ENCODE peak calls at places on chromosomes 5 and 9, in nine cellular contexts. One of them, this sample, is unnamed.

GRCh38 chr5:80309871-80310665 is 9.7 kb upstream of the SPZ1 start:
- DNase-seq in neural progenitor cell: no peak
- DNase-seq in IMR-90: no peak
- DNase-seq in sigmoid colon: no peak
- DNase-seq in heart left ventricle: no peak
- DNase-seq in fibroblast of lung: no peak
- DNase-seq in AG10803: no peak
- DNase-seq in right atrium auricular region: no peak
- DNase-seq in ascending aorta: no peak
- DNase-seq in this sample: no peak

GRCh38 chr5:75524071-75524470 is 12.4 kb downstream of the POLK start:
- DNase-seq in neural progenitor cell: no peak
- DNase-seq in IMR-90: no peak
- DNase-seq in sigmoid colon: no peak
- DNase-seq in heart left ventricle: no peak
- DNase-seq in fibroblast of lung: peak; percentile 10
- DNase-seq in AG10803: peak; percentile 62
- DNase-seq in right atrium auricular region: no peak
- DNase-seq in ascending aorta: no peak
- DNase-seq in this sample: no peak

GRCh38 chr5:3145641-3146040 is 394.2 kb upstream of the IRX2 start:
- DNase-seq in neural progenitor cell: no peak
- DNase-seq in IMR-90: no peak
- DNase-seq in sigmoid colon: no peak
- DNase-seq in heart left ventricle: no peak
- DNase-seq in fibroblast of lung: no peak
- DNase-seq in AG10803: no peak
- DNase-seq in right atrium auricular region: no peak
- DNase-seq in ascending aorta: no peak
- DNase-seq in this sample: no peak

GRCh38 chr9:128702949-128703615 is 779 bp downstream of the PKN3 start:
- DNase-seq in neural progenitor cell: peak; percentile 82
- DNase-seq in IMR-90: no peak
- DNase-seq in sigmoid colon: peak; percentile 71
- DNase-seq in heart left ventricle: peak; percentile 73
- DNase-seq in fibroblast of lung: no peak
- DNase-seq in AG10803: no peak
- DNase-seq in right atrium auricular region: no peak
- DNase-seq in ascending aorta: no peak
- DNase-seq in this sample: no peak

GRCh38 chr9:98807070-98807810 is at the start of gene GALNT12:
- DNase-seq in neural progenitor cell: peak; percentile 80
- DNase-seq in IMR-90: no peak
- DNase-seq in sigmoid colon: peak; percentile 71
- DNase-seq in heart left ventricle: no peak
- DNase-seq in fibroblast of lung: no peak
- DNase-seq in AG10803: no peak
- DNase-seq in right atrium auricular region: no peak
- DNase-seq in ascending aorta: no peak
- DNase-seq in this sample: no peak

GRCh38 chr5:34854459-34855174 is 15.7 kb downstream of the TTC23L start:
- DNase-seq in neural progenitor cell: peak; percentile 45
- DNase-seq in IMR-90: no peak
- DNase-seq in sigmoid colon: no peak
- DNase-seq in heart left ventricle: no peak
- DNase-seq in fibroblast of lung: peak; percentile 86
- DNase-seq in AG10803: no peak
- DNase-seq in right atrium auricular region: no peak
- DNase-seq in ascending aorta: no peak
- DNase-seq in this sample: no peak

GRCh38 chr5:2169862-2170820 is 287.4 kb upstream of the IRX4 start:
- DNase-seq in neural progenitor cell: no peak
- DNase-seq in IMR-90: no peak
- DNase-seq in sigmoid colon: no peak
- DNase-seq in heart left ventricle: no peak
- DNase-seq in fibroblast of lung: no peak
- DNase-seq in AG10803: no peak
- DNase-seq in right atrium auricular region: no peak
- DNase-seq in ascending aorta: no peak
- DNase-seq in this sample: no peak

GRCh38 chr9:4604678-4605095 is 57.4 kb upstream of the PLPP6 start:
- DNase-seq in neural progenitor cell: peak; percentile 78
- DNase-seq in IMR-90: peak; percentile 59
- DNase-seq in sigmoid colon: no peak
- DNase-seq in heart left ventricle: no peak
- DNase-seq in fibroblast of lung: peak; percentile 44
- DNase-seq in AG10803: peak; percentile 56
- DNase-seq in right atrium auricular region: peak; percentile 74
- DNase-seq in ascending aorta: peak; percentile 79
- DNase-seq in this sample: peak; percentile 74

GRCh38 chr5:175821790-175822211 is 49.6 kb upstream of the CPLX2 start:
- DNase-seq in neural progenitor cell: no peak
- DNase-seq in IMR-90: no peak
- DNase-seq in sigmoid colon: no peak
- DNase-seq in heart left ventricle: no peak
- DNase-seq in fibroblast of lung: peak; percentile 23
- DNase-seq in AG10803: no peak
- DNase-seq in right atrium auricular region: no peak
- DNase-seq in ascending aorta: no peak
- DNase-seq in this sample: no peak

GRCh38 chr9:135073741-135074305 is 13.6 kb upstream of the OLFM1 start:
- DNase-seq in neural progenitor cell: no peak
- DNase-seq in IMR-90: no peak
- DNase-seq in sigmoid colon: peak; percentile 41
- DNase-seq in heart left ventricle: no peak
- DNase-seq in fibroblast of lung: no peak
- DNase-seq in AG10803: no peak
- DNase-seq in right atrium auricular region: no peak
- DNase-seq in ascending aorta: peak; percentile 34
- DNase-seq in this sample: no peak

GRCh38 chr5:133032852-133033742 is 6.7 kb upstream of the ZCCHC10 start:
- DNase-seq in neural progenitor cell: no peak
- DNase-seq in IMR-90: no peak
- DNase-seq in sigmoid colon: no peak
- DNase-seq in heart left ventricle: no peak
- DNase-seq in fibroblast of lung: peak; percentile 47
- DNase-seq in AG10803: peak; percentile 15
- DNase-seq in right atrium auricular region: no peak
- DNase-seq in ascending aorta: no peak
- DNase-seq in this sample: no peak

GRCh38 chr5:23112237-23112636 is 259.1 kb upstream of the CDH12 start:
- DNase-seq in neural progenitor cell: no peak
- DNase-seq in IMR-90: no peak
- DNase-seq in sigmoid colon: no peak
- DNase-seq in heart left ventricle: no peak
- DNase-seq in fibroblast of lung: no peak
- DNase-seq in AG10803: no peak
- DNase-seq in right atrium auricular region: no peak
- DNase-seq in ascending aorta: no peak
- DNase-seq in this sample: no peak

GRCh38 chr5:131148835-131149234 is 16.2 kb downstream of the HINT1 start:
- DNase-seq in neural progenitor cell: no peak
- DNase-seq in IMR-90: no peak
- DNase-seq in sigmoid colon: no peak
- DNase-seq in heart left ventricle: no peak
- DNase-seq in fibroblast of lung: no peak
- DNase-seq in AG10803: no peak
- DNase-seq in right atrium auricular region: no peak
- DNase-seq in ascending aorta: no peak
- DNase-seq in this sample: no peak

GRCh38 chr9:87443006-87443405 is 54.7 kb upstream of the DAPK1 start:
- DNase-seq in neural progenitor cell: no peak
- DNase-seq in IMR-90: no peak
- DNase-seq in sigmoid colon: no peak
- DNase-seq in heart left ventricle: no peak
- DNase-seq in fibroblast of lung: no peak
- DNase-seq in AG10803: no peak
- DNase-seq in right atrium auricular region: no peak
- DNase-seq in ascending aorta: no peak
- DNase-seq in this sample: no peak

GRCh38 chr5:42583322-42583721 is 160.1 kb downstream of the GHR start:
- DNase-seq in neural progenitor cell: peak; percentile 83
- DNase-seq in IMR-90: peak; percentile 38
- DNase-seq in sigmoid colon: peak; percentile 86
- DNase-seq in heart left ventricle: no peak
- DNase-seq in fibroblast of lung: peak; percentile 29
- DNase-seq in AG10803: peak; percentile 50
- DNase-seq in right atrium auricular region: no peak
- DNase-seq in ascending aorta: peak; percentile 66
- DNase-seq in this sample: peak; percentile 60

GRCh38 chr5:160470437-160471341 is 49.0 kb downstream of the PTTG1 start:
- DNase-seq in neural progenitor cell: no peak
- DNase-seq in IMR-90: peak; percentile 58
- DNase-seq in sigmoid colon: no peak
- DNase-seq in heart left ventricle: no peak
- DNase-seq in fibroblast of lung: peak; percentile 68
- DNase-seq in AG10803: peak; percentile 34
- DNase-seq in right atrium auricular region: no peak
- DNase-seq in ascending aorta: no peak
- DNase-seq in this sample: peak; percentile 59

GRCh38 chr5:37533851-37534250 is 154.7 kb downstream of the WDR70 start:
- DNase-seq in neural progenitor cell: no peak
- DNase-seq in IMR-90: peak; percentile 64
- DNase-seq in sigmoid colon: no peak
- DNase-seq in heart left ventricle: no peak
- DNase-seq in fibroblast of lung: peak; percentile 88
- DNase-seq in AG10803: peak; percentile 43
- DNase-seq in right atrium auricular region: no peak
- DNase-seq in ascending aorta: no peak
- DNase-seq in this sample: peak; percentile 65

GRCh38 chr9:131500377-131500776 is 2.3 kb upstream of the POMT1 start:
- DNase-seq in neural progenitor cell: no peak
- DNase-seq in IMR-90: no peak
- DNase-seq in sigmoid colon: no peak
- DNase-seq in heart left ventricle: no peak
- DNase-seq in fibroblast of lung: no peak
- DNase-seq in AG10803: no peak
- DNase-seq in right atrium auricular region: no peak
- DNase-seq in ascending aorta: no peak
- DNase-seq in this sample: no peak

GRCh38 chr5:34529581-34530331 is 126.4 kb upstream of the RAI14 start:
- DNase-seq in neural progenitor cell: no peak
- DNase-seq in IMR-90: peak; percentile 18
- DNase-seq in sigmoid colon: peak; percentile 76
- DNase-seq in heart left ventricle: no peak
- DNase-seq in fibroblast of lung: no peak
- DNase-seq in AG10803: peak; percentile 43
- DNase-seq in right atrium auricular region: no peak
- DNase-seq in ascending aorta: no peak
- DNase-seq in this sample: no peak

DNA sequence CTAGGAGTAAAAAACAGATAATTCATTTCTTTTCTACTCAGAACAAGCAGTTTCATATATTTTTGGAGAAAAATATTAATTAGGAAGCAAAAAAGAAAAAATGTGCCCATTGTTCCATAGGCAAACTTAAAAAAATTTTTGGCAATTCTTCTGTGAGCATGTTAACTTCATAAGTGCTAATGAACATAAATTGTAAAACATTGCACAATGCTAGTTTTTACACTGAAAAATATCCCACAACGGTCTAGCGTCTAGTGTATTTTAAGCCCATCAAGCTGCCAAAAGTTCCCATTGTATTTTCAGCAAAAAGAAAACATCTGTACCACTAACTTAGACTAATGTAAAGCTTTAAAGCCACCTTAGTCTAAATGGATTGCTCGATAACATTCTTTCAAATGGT is 2.8 kb downstream of the NR6A1 start:
- DNase-seq in neural progenitor cell: no peak
- DNase-seq in IMR-90: no peak
- DNase-seq in sigmoid colon: no peak
- DNase-seq in heart left ventricle: no peak
- DNase-seq in fibroblast of lung: no peak
- DNase-seq in AG10803: no peak
- DNase-seq in right atrium auricular region: no peak
- DNase-seq in ascending aorta: no peak
- DNase-seq in this sample: no peak
- H3K4me3 ChIP-seq in neural progenitor cell: peak overlapping the region; percentile 94
- H3K4me3 ChIP-seq in IMR-90: no peak overlapping the region
- H3K4me3 ChIP-seq in sigmoid colon: no peak overlapping the region
- H3K4me3 ChIP-seq in heart left ventricle: no peak overlapping the region
- H3K4me3 ChIP-seq in fibroblast of lung: no peak overlapping the region
- H3K4me3 ChIP-seq in AG10803: no peak overlapping the region
- H3K4me3 ChIP-seq in right atrium auricular region: no peak overlapping the region
- H3K4me3 ChIP-seq in ascending aorta: no peak overlapping the region
- H3K4me3 ChIP-seq in this sample: no peak overlapping the region

GRCh38 chr5:153515269-153515668 is 24.8 kb downstream of the GRIA1 start:
- DNase-seq in neural progenitor cell: no peak
- DNase-seq in IMR-90: peak; percentile 59
- DNase-seq in sigmoid colon: no peak
- DNase-seq in heart left ventricle: no peak
- DNase-seq in fibroblast of lung: peak; percentile 46
- DNase-seq in AG10803: peak; percentile 95
- DNase-seq in right atrium auricular region: no peak
- DNase-seq in ascending aorta: no peak
- DNase-seq in this sample: no peak
- TF ChIP-seq CTCF in neural progenitor cell: no peak
- TF ChIP-seq CTCF in IMR-90: no peak
- TF ChIP-seq CTCF in sigmoid colon: no peak
- TF ChIP-seq CTCF in heart left ventricle: no peak
- TF ChIP-seq CTCF in fibroblast of lung: no peak
- TF ChIP-seq CTCF in AG10803: no peak
- TF ChIP-seq CTCF in right atrium auricular region: no peak
- TF ChIP-seq CTCF in ascending aorta: no peak
- TF ChIP-seq CTCF in this sample: no peak

DNA sequence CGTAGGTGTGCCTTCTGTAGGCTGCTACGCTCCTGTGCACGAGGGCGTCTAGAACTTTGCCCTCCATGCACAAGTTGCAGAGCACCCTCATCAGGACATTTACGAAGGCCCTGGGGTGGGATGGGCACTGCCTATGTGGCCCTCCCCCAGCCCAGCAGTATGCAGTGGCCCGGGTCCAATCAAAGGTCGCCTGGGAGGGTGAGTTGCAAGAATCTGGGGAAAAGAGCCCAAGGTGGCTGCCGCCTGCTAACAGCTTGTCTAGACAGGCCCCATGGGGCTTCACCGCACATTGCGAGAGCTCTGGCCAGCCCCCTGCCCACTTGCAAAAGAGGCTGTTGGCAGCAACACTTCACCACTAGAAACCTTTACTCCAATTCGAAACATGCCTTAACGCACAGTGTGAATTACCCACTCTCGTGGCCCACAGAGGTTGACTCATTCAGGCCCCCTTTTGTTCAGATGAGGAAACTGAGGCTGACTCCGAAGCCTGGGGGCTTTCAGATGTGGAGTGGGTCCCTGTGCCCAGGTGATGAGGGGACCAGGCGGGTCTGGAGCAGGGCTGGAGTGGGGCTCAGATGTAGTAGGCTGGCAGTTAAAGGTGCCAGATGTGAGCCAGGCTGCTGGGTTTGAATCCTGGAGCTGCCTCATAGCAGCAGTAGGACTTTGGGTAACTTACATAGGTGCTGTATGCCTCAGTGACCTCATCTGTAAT is 31.8 kb upstream of the IL17B start:
- DNase-seq in neural progenitor cell: no peak
- DNase-seq in IMR-90: peak; percentile 16
- DNase-seq in sigmoid colon: peak; percentile 84
- DNase-seq in heart left ventricle: no peak
- DNase-seq in fibroblast of lung: no peak
- DNase-seq in AG10803: peak; percentile 44
- DNase-seq in right atrium auricular region: no peak
- DNase-seq in ascending aorta: peak; percentile 62
- DNase-seq in this sample: no peak
- H3K4me3 ChIP-seq in neural progenitor cell: no peak overlapping the region
- H3K4me3 ChIP-seq in IMR-90: peak overlapping the region; percentile 63
- H3K4me3 ChIP-seq in sigmoid colon: peak overlapping the region; percentile 80
- H3K4me3 ChIP-seq in heart left ventricle: peak overlapping the region; percentile 14
- H3K4me3 ChIP-seq in fibroblast of lung: no peak overlapping the region
- H3K4me3 ChIP-seq in AG10803: peak overlapping the region; percentile 99
- H3K4me3 ChIP-seq in right atrium auricular region: peak overlapping the region; percentile 40
- H3K4me3 ChIP-seq in ascending aorta: peak overlapping the region; percentile 87
- H3K4me3 ChIP-seq in this sample: peak overlapping the region; percentile 76

GRCh38 chr5:151660616-151661015 is 26.1 kb downstream of the SPARC start:
- DNase-seq in neural progenitor cell: no peak
- DNase-seq in IMR-90: peak; percentile 84
- DNase-seq in sigmoid colon: no peak
- DNase-seq in heart left ventricle: no peak
- DNase-seq in fibroblast of lung: peak; percentile 76
- DNase-seq in AG10803: peak; percentile 78
- DNase-seq in right atrium auricular region: no peak
- DNase-seq in ascending aorta: no peak
- DNase-seq in this sample: peak; percentile 71
- TF ChIP-seq CTCF in neural progenitor cell: no peak
- TF ChIP-seq CTCF in IMR-90: no peak
- TF ChIP-seq CTCF in sigmoid colon: no peak
- TF ChIP-seq CTCF in heart left ventricle: no peak
- TF ChIP-seq CTCF in fibroblast of lung: no peak
- TF ChIP-seq CTCF in AG10803: no peak
- TF ChIP-seq CTCF in right atrium auricular region: no peak
- TF ChIP-seq CTCF in ascending aorta: no peak
- TF ChIP-seq CTCF in this sample: no peak

This sample was measured in brain microvascular endothelial cell.